ENCODE peak calls at places on chromosome X, in six cellular contexts. H is IMR-90, C is neuronal stem cell, N is mesenchymal stem cell, V is mesendoderm, I is H1. F is an unnamed sample.

GRCh38 chrX:99051639-99052038 is 1358.4 kb downstream of the PCDH19 start:
- DNase-seq in C (no peak), H (no peak), I (no peak), N (no peak), V (no peak), F (no peak)

GRCh38 chrX:133258481-133258880 is 40.3 kb upstream of the TFDP3 start:
- DNase-seq in I (no peak), H (peak), N (peak), C (no peak), V (no peak), F (no peak)

GRCh38 chrX:44775726-44776125 is 68.1 kb upstream of the DUSP21 start:
- DNase-seq in I (no peak), N (no peak), H (no peak), V (no peak), C (no peak), F (no peak)

GRCh38 chrX:48493890-48494364 is 14.9 kb upstream of the PORCN start:
- DNase-seq in I (no peak), C (peak), N (peak), H (peak), V (peak), F (peak)

GRCh38 chrX:100831219-100831946 is 11.2 kb downstream of the CSTF2 start:
- DNase-seq in C (no peak), H (no peak), V (no peak), I (no peak), N (no peak), F (no peak)

GRCh38 chrX:70470850-70471289 is 26.2 kb downstream of the DLG3 start:
- DNase-seq in C (no peak), I (no peak), H (peak), N (peak), V (no peak), F (no peak)

GRCh38 chrX:78595901-78596502 is 63.1 kb downstream of the RTL3 start:
- DNase-seq in N (peak), I (peak), H (no peak), C (peak), V (peak), F (no peak)

GRCh38 chrX:10636337-10636736 is 16.0 kb upstream of the MID1 start:
- DNase-seq in H (peak), N (peak), C (no peak), V (peak), I (no peak), F (peak)

GRCh38 chrX:22340022-22340616 is 67.4 kb downstream of the CBLL2 start:
- DNase-seq in V (no peak), C (no peak), I (no peak), H (no peak), N (no peak), F (no peak)

GRCh38 chrX:34638116-34638515 is 19.0 kb downstream of the TMEM47 start:
- DNase-seq in I (no peak), N (peak), C (no peak), H (peak), V (peak), F (no peak)

GRCh38 chrX:574355-574754 is 56.2 kb upstream of the SHOX start:
- DNase-seq in V (no peak), H (no peak), C (no peak), N (no peak), I (no peak), F (no peak)

GRCh38 chrX:2828404-2829065 is at the start of gene GYG2:
- DNase-seq in C (peak), H (peak), I (no peak), N (peak), V (peak), F (peak)

GRCh38 chrX:134715930-134716619 is 57.8 kb upstream of the PLAC1 start:
- DNase-seq in H (no peak), V (no peak), I (no peak), C (no peak), N (no peak), F (peak)

GRCh38 chrX:56248492-56248891 is 16.3 kb downstream of the KLF8 start:
- DNase-seq in V (peak), N (peak), H (peak), C (no peak), I (no peak), F (peak)

GRCh38 chrX:43615677-43616076 is 40.4 kb upstream of the MAOA start:
- DNase-seq in C (no peak), I (no peak), H (no peak), N (no peak), V (no peak), F (no peak)

GRCh38 chrX:14359727-14360126 is 169.6 kb upstream of the GLRA2 start:
- DNase-seq in H (no peak), I (no peak), V (no peak), C (no peak), N (no peak), F (peak)

GRCh38 chrX:74925210-74926088 is at the start of gene NEXMIF:
- DNase-seq in C (peak), I (no peak), N (peak), V (no peak), H (no peak), F (peak)

GRCh38 chrX:130125090-130125489 is 14.8 kb upstream of the ELF4 start:
- DNase-seq in C (no peak), I (no peak), N (peak), V (no peak), H (no peak), F (no peak)

GRCh38 chrX:24498181-24498580 is 33.1 kb downstream of the PDK3 start:
- DNase-seq in H (no peak), I (no peak), C (peak), N (no peak), V (peak), F (no peak)

GRCh38 chrX:101171883-101172400 is 47.6 kb upstream of the DRP2 start:
- DNase-seq in V (no peak), N (no peak), I (no peak), C (no peak), H (no peak), F (no peak)

GRCh38 chrX:8868906-8869305 is 67.7 kb upstream of the FAM9A start:
- DNase-seq in N (peak), V (no peak), C (no peak), H (peak), I (no peak), F (no peak)

GRCh38 chrX:154371771-154372300 is 2.6 kb downstream of the FLNA start:
- DNase-seq in I (no peak), C (no peak), V (no peak), H (no peak), N (no peak), F (no peak)
- H2BK5ac ChIP-seq in I (no peak), C (peak), V (no peak), H (peak), N (peak), F (no peak)

GRCh38 chrX:49978191-49978590 is 55.8 kb downstream of the CLCN5 start:
- DNase-seq in V (no peak), C (no peak), I (no peak), H (no peak), N (no peak), F (no peak)
- H2BK15ac ChIP-seq in V (no peak), C (no peak), I (no peak), H (no peak), N (no peak), F (no peak)

GRCh38 chrX:153927936-153928760 is 2.1 kb upstream of the ARHGAP4 start:
- DNase-seq in V (peak), C (peak), N (peak), I (peak), H (peak), F (peak)

GRCh38 chrX:153925739-153926593 is at the start of gene ARHGAP4:
- DNase-seq in N (no peak), C (no peak), H (no peak), I (no peak), V (peak), F (peak)

GRCh38 chrX:153926594-153926862 is 464 bp upstream of the ARHGAP4 start:
- DNase-seq in V (peak), I (no peak), C (no peak), N (no peak), H (no peak), F (no peak)

GRCh38 chrX:153927686-153927935 is 1.5 kb upstream of the ARHGAP4 start:
- DNase-seq in V (no peak), C (no peak), N (no peak), H (no peak), I (no peak), F (no peak)

DNA sequence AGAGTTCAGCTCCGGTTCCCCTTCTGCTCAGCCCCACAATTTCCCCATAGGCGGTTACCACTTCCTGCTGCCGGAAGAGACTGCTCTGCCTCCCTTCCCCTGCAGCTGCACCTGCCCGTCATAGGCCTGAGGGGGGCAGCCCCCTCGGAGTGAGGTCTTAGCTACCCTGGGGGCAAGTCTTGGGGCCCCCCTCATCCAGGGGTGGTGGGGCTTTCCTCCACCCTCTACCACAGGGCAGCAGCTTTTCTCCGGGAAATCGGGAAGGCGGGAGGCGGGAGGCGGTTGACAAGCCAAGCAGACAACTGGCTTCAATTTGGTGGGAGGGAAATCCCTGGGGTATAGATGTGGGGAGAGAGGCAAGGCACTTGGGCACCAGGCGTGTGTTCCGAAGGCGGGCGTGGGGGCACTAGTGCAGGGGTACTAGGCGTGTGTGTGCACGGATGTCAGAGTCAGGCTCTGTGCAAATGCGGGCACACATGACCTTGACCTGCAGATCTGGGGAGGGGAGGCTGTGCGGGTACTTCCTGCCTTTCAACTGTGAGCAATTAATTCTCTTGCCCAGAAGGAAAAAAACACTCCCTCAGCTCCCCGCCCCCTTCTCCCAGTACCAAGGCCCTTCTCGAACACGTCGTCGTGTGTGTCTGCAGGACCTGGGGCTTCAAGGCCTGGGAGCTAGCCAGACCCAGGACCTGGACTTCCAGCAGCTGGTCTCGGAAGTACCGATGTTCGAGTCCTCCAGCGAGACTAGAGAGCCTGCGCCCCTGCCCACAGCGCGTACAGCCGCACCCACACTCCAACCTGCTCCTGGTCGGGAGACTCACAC is 1.0 kb upstream of the ARHGAP4 start:
- DNase-seq in I (no peak), N (peak), V (no peak), H (peak), C (no peak), F (peak)
- H2BK5ac ChIP-seq in I (peak), N (no peak), V (peak), H (peak), C (peak), F (no peak)

GRCh38 chrX:108171671-108172070 is 80.1 kb downstream of the ATG4A start:
- DNase-seq in C (no peak), I (no peak), N (no peak), V (no peak), H (no peak), F (no peak)

GRCh38 chrX:108173874-108174273 is 82.3 kb downstream of the ATG4A start:
- DNase-seq in N (no peak), H (no peak), I (no peak), V (no peak), C (no peak), F (no peak)

GRCh38 chrX:108167211-108167872 is 75.8 kb downstream of the ATG4A start:
- DNase-seq in N (peak), V (no peak), I (no peak), H (peak), C (no peak), F (no peak)

GRCh38 chrX:108168961-108169740 is 77.6 kb downstream of the ATG4A start:
- DNase-seq in H (no peak), V (no peak), I (no peak), N (no peak), C (no peak), F (no peak)

GRCh38 chrX:108169768-108170167 is 78.2 kb downstream of the ATG4A start:
- DNase-seq in V (no peak), I (no peak), N (no peak), H (no peak), C (no peak), F (no peak)
- H2BK15ac ChIP-seq in V (no peak), I (no peak), N (no peak), H (no peak), C (no peak), F (no peak)

GRCh38 chrX:149939271-149940014 is 1.2 kb upstream of the EOLA2 start:
- DNase-seq in V (peak), H (peak), C (peak), N (peak), I (peak), F (peak)

GRCh38 chrX:149938427-149939270 is at the start of gene EOLA2:
- DNase-seq in H (peak), V (peak), I (peak), N (peak), C (peak), F (peak)

GRCh38 chrX:149940015-149940716 is 1.9 kb upstream of the EOLA2 start:
- DNase-seq in V (peak), I (peak), N (peak), C (peak), H (peak), F (peak)

DNA sequence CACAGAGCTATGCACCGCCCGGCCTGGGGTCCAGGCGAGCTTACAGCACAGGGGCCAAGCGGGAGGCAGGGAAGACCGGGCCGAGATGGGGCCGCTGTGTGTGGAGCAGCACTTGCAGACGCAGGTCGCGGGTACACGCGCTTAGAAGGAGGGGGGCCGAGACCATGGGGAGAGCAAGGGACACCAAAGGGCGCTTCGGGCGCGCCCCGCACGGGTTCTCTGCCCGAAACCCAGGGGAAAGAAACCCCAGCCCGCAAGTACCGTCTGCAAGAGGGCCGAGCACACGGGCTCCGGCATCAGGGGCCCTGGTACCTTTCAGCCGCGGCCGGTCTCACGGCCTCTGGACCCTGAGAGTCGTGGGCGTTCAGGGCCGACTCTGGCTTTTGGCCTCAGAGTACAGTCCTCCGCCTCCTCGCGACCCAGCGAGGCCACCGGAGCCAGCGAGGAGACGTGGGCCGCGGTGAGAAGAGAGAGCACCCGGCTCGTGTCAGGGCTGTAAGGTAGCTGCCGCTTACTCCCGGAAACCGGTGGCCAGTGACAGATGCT is 337 bp downstream of the EOLA2 start:
- DNase-seq in C (no peak), I (no peak), N (no peak), H (peak), V (peak), F (no peak)
- H2BK5ac ChIP-seq in C (no peak), I (no peak), N (no peak), H (peak), V (no peak), F (no peak)